ENCODE peak calls at places on chromosome 20, in five cellular contexts. O is thoracic aorta, E is lower lobe of right lung, R is endothelial cell of umbilical vein, X is neuronal stem cell. V is an unnamed sample.

GRCh38 chr20:24960302-24960801 is 11.3 kb downstream of the CST7 start:
- DNase-seq in X (no peak), O (no peak), R (no peak), E (peak; percentile 42), V (no peak)

GRCh38 chr20:48769111-48769879 is 58.5 kb downstream of the PREX1 start:
- DNase-seq in E (peak; percentile 72), O (no peak), X (no peak), R (no peak), V (no peak)

GRCh38 chr20:31972481-31973386 is 4.8 kb downstream of the XKR7 start:
- DNase-seq in R (no peak), E (no peak), O (no peak), X (no peak), V (no peak)

GRCh38 chr20:58515240-58516212 is at the start of gene APCDD1L:
- DNase-seq in O (peak; percentile 15), R (no peak), X (peak; percentile 8), E (no peak), V (no peak)

GRCh38 chr20:38249536-38250310 is 10.8 kb downstream of the KIAA1755 start:
- DNase-seq in O (no peak), E (no peak), R (no peak), X (no peak), V (no peak)

GRCh38 chr20:59559863-59560262 is 44.5 kb upstream of the PHACTR3 start:
- DNase-seq in O (no peak), R (no peak), X (no peak), E (no peak), V (no peak)

GRCh38 chr20:40991181-40991889 is 37.3 kb upstream of the TOP1 start:
- DNase-seq in E (peak; percentile 60), R (peak; percentile 74), O (no peak), X (no peak), V (no peak)

GRCh38 chr20:25054995-25055629 is 2.8 kb downstream of the ACSS1 start:
- DNase-seq in X (no peak), E (no peak), R (no peak), O (no peak), V (no peak)

DNA sequence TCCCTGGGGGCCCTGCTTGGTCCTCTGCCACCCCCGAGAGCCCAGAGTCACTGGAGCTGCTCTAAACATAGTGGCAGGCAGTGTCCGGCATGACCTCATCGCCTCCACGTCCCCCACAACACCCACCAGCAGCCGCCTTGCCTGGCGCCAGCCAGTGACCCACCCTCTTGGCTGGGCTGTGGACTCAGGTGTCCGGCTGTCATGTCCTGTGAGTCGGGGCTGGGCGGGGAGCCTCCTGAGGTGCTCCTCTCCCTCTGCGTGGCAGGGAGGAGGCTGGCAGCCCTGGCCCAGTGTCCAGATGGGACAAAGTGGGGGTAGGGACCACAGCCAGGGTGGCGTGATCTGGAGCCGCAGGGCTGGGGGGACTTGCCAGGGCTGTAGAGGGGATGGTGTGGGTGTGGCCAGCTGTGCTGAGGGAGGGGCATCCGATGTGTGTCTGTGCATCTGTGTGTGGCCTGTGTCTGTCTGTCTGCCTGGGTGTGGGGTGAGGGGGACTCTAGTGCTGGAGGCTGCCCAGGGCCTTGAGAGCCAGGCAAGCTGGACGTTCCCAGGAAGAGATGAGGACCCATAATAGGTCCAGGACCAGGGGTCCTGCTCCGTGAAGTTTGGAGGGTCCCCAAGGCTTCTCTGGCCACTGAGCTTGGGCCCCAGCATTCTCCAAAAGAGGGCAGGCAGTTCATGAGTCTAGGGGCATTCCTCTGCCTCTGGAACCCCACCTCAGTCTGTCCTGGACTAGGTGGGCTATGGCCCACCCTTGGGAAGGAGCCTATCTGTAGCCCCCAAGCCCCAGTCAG is 2.3 kb upstream of the SOX18 start:
- DNase-seq in X (no peak), R (peak; percentile 31), E (peak; percentile 73), O (no peak), V (peak; percentile 40)
- H3K4me3 ChIP-seq in X (no peak overlapping the region), R (no peak overlapping the region), E (peak overlapping the region; percentile 48), O (no peak overlapping the region), V (no peak overlapping the region)

DNA sequence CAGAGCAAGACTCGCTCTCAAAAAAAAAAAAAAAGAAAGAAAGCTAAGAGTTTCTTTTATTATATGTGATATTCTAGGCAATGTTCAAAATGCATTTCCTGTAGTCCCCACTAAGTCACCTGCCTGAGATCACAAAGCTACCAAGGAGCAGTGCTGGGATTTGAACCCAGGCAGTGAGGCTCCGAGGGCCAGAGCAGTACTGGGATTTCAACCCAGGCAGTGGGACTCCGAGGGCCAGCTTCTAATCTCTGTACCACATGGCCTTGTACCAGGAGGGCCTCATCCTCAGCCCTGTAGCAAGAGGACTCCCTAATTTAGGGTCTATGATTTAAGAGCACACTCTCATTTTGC is 39.7 kb downstream of the ZMYND8 start:
- DNase-seq in X (no peak), O (no peak), R (no peak), E (no peak), V (no peak)
- H3K4me1 ChIP-seq in X (peaks cover 45% of the 10 kb centered on the region), O (peaks cover 81% of the 10 kb centered on the region), R (peaks cover 67% of the 10 kb centered on the region), E (peaks cover 85% of the 10 kb centered on the region), V (peaks cover 54% of the 10 kb centered on the region)

GRCh38 chr20:43700627-43701026 is 26.2 kb downstream of the GTSF1L start:
- DNase-seq in E (no peak), R (no peak), O (no peak), X (no peak), V (no peak)
- H3K36me3 ChIP-seq in E (no peaks in the 10 kb centered on the region), R (peaks cover 10% of the 10 kb centered on the region), O (no peaks in the 10 kb centered on the region), X (peaks cover 77% of the 10 kb centered on the region), V (no peaks in the 10 kb centered on the region)

DNA sequence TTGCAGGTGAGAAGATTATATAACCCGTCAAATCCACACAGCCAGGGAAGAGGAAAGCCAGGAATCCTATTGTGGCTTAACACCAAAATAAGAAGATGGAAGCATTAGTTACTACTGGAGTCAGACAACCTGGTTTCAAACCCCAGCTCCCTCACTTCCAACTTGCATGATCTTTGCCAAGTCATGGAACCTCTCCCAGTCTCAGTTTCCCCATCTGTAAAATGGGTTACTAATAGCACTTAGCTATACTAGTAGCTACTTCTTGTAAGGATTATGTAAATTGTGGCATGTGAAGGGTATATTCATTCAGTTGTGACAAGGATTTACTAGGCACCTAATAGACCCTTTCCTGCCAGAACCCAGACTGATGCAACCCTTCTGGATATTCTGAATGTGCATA is 50.4 kb downstream of the JPH2 start:
- DNase-seq in O (no peak), E (no peak), X (no peak), R (no peak), V (no peak)
- H3K4me3 ChIP-seq in O (no peak overlapping the region), E (no peak overlapping the region), X (no peak overlapping the region), R (no peak overlapping the region), V (no peak overlapping the region)

DNA sequence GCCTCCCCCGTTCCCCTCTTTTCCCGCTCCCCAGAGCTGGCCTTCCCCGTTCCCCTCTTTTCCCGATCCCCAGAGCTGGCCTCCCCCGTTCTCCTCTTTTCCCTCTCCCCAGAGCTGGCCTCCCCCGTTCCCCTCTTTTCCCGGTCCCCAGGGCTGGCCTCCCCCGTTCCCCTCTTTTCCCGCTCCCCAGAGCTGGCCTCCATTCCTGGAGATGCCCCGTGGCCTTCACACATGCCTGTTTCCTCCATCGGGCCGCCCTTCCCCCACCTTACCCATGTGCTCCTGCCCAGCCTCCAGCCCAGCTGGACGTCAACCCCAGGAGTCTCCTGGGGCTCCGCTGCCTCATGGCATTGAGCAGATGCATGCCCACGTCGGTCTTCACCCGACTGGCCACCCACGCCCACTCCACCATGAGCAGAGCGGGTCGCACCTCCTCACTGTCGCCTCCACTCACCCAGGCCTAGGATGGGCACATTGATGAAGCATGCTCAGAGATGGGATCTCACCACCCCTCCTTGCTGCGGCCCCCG is 8.3 kb downstream of the SS18L1 start:
- DNase-seq in O (no peak), R (no peak), X (no peak), E (no peak), V (no peak)
- H3K4me1 ChIP-seq in O (peaks cover 11% of the 10 kb centered on the region), R (no peaks in the 10 kb centered on the region), X (peaks cover 9% of the 10 kb centered on the region), E (peaks cover 25% of the 10 kb centered on the region), V (no peaks in the 10 kb centered on the region)

GRCh38 chr20:56391596-56392281 is at the start of gene AURKA:
- DNase-seq in E (no peak), X (no peak), O (no peak), R (no peak), V (no peak)

GRCh38 chr20:56392282-56393132 is at the start of gene CSTF1:
- DNase-seq in E (peak; percentile 99), X (peak; percentile 97), R (peak; percentile 100), O (peak; percentile 97), V (peak; percentile 99)

GRCh38 chr20:56393133-56393472 is 658 bp downstream of the CSTF1 start:
- DNase-seq in R (peak; percentile 24), X (no peak), O (no peak), E (no peak), V (no peak)

GRCh38 chr20:56395166-56395565 is 2.7 kb downstream of the CSTF1 start:
- DNase-seq in O (no peak), E (no peak), R (no peak), X (no peak), V (no peak)

DNA sequence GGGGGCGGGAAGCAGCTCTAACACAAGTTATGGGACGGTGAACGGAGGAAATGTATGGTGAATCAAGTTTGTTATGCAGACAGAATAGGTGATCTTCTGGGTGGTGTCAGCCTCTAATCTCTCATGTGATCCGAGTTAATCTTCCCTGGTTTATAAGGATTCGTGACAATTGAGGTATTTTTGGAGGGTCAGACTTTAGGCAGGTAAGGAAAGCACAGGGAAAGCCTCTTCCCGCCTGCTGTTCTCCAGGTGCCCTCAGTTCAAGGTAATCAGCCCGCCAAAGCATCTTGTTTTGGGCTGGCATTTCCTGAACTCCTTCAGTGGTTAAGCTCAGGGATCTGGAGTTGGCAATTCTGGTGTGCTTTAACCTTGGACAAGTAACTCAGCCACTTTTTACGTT is 1.2 kb downstream of the CSTF1 start:
- DNase-seq in O (no peak), E (no peak), R (no peak), X (no peak), V (no peak)
- H3K36me3 ChIP-seq in O (peaks cover 20% of the 10 kb centered on the region), E (peaks cover 34% of the 10 kb centered on the region), R (peaks cover 13% of the 10 kb centered on the region), X (peaks cover 73% of the 10 kb centered on the region), V (peaks cover 11% of the 10 kb centered on the region)

DNA sequence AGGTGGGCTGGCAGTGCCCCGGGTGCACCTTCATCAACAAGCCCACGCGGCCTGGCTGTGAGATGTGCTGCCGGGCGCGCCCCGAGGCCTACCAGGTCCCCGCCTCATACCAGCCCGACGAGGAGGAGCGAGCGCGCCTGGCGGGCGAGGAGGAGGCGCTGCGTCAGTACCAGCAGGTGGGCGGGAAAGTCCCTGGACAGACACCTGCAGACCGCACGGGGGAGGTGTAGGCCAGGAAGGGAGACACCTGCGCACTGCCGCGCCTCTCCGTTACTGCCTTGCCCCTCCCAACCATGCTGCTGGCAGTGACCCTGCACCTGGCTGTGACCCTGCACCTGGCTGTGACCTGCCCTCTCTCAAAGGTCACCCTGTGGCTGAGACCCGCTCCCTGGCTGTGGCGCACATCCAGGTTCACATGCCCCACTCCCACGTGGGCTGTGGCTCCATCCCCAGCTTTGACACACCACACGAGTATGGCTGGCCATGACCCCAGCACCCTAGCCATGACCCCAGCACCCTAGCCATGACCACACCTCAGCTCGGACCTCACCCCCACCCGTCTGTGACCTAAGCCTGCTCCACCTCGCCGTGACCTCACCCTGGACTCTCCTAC is 11.6 kb downstream of the RBCK1 start:
- DNase-seq in X (no peak), E (no peak), R (no peak), O (no peak), V (no peak)
- H3K4me3 ChIP-seq in X (no peak overlapping the region), E (no peak overlapping the region), R (no peak overlapping the region), O (no peak overlapping the region), V (no peak overlapping the region)

GRCh38 chr20:42067174-42067573 is 449.0 kb upstream of the CHD6 start:
- DNase-seq in O (no peak), X (no peak), R (no peak), E (no peak), V (no peak)
- H3K4me1 ChIP-seq in O (no peaks in the 10 kb centered on the region), X (no peaks in the 10 kb centered on the region), R (no peaks in the 10 kb centered on the region), E (no peaks in the 10 kb centered on the region), V (no peaks in the 10 kb centered on the region)

GRCh38 chr20:13741879-13742278 is 42.8 kb downstream of the ESF1 start:
- DNase-seq in R (no peak), X (no peak), E (no peak), O (no peak), V (no peak)
- H3K36me3 ChIP-seq in R (peaks cover 4% of the 10 kb centered on the region), X (peaks cover 72% of the 10 kb centered on the region), E (no peaks in the 10 kb centered on the region), O (peaks cover 3% of the 10 kb centered on the region), V (no peaks in the 10 kb centered on the region)

V was measured in breast epithelium.